ENCODE peak calls at places on chromosomes 4 and X, in nine cellular contexts. Q is AG09309; L is mucosa of descending colon; D is activated naive CD4-positive, alpha-beta T cell treated with anti-CD3 and anti-CD28 coated beads for 36 hours; F is cardiac muscle cell; G is T1000; S is mesothelial cell of epicardium; H is EH; V is hypothalamus. T is an unnamed sample.

GRCh38 chr4:3291969-3292570 is 751 bp upstream of the RGS12 start:
- DNase-seq in Q (no peak), L (peak; percentile 64), D (peak; percentile 36), F (peak; percentile 65), G (peak; percentile 69), S (peak; percentile 69), H (peak; percentile 65), V (peak; percentile 84), T (no peak)

GRCh38 chrX:80808854-80809493 is 703 bp downstream of the BRWD3 start:
- DNase-seq in Q (no peak), L (peak; percentile 29), D (peak; percentile 41), F (peak; percentile 10), G (no peak), S (no peak), H (peak; percentile 7), V (peak; percentile 67), T (peak; percentile 22)

GRCh38 chr4:142645478-142646108 is 200.5 kb downstream of the INPP4B start:
- DNase-seq in Q (no peak), L (no peak), D (peak; percentile 8), F (peak; percentile 62), G (no peak), S (no peak), H (no peak), V (no peak), T (no peak)

GRCh38 chrX:52933976-52934703 is 24.2 kb downstream of the FAM156A start:
- DNase-seq in Q (no peak), L (no peak), D (no peak), F (peak; percentile 0), G (no peak), S (no peak), H (no peak), V (no peak), T (no peak)

GRCh38 chr4:55618546-55619143 is 17.5 kb downstream of the NMU start:
- DNase-seq in Q (no peak), L (no peak), D (no peak), F (no peak), G (no peak), S (no peak), H (no peak), V (no peak), T (no peak)

GRCh38 chr4:169443748-169444147 is 168.6 kb downstream of the NEK1 start:
- DNase-seq in Q (no peak), L (no peak), D (no peak), F (no peak), G (no peak), S (no peak), H (no peak), V (no peak), T (no peak)

GRCh38 chrX:67544871-67545771 is 1.3 kb downstream of the AR start:
- DNase-seq in Q (no peak), L (no peak), D (no peak), F (no peak), G (peak; percentile 36), S (no peak), H (peak; percentile 75), V (peak; percentile 19), T (no peak)

GRCh38 chrX:129997081-129997480 is 14.6 kb downstream of the BCORL1 start:
- DNase-seq in Q (no peak), L (no peak), D (no peak), F (no peak), G (no peak), S (no peak), H (no peak), V (no peak), T (no peak)

GRCh38 chr4:120228086-120228485 is 161.4 kb upstream of the MAD2L1 start:
- DNase-seq in Q (no peak), L (no peak), D (no peak), F (no peak), G (no peak), S (no peak), H (no peak), V (no peak), T (no peak)

GRCh38 chr4:1055721-1056590 is 44.5 kb downstream of the FGFRL1 start:
- DNase-seq in Q (no peak), L (peak; percentile 54), D (peak; percentile 85), F (no peak), G (no peak), S (peak; percentile 36), H (peak; percentile 42), V (no peak), T (no peak)

GRCh38 chr4:134628074-134628473 is 426.5 kb upstream of the PABPC4L start:
- DNase-seq in Q (no peak), L (no peak), D (no peak), F (no peak), G (no peak), S (no peak), H (peak; percentile 47), V (no peak), T (no peak)

GRCh38 chr4:174928575-174929253 is 10.6 kb downstream of the ADAM29 start:
- DNase-seq in Q (no peak), L (no peak), D (no peak), F (no peak), G (no peak), S (no peak), H (no peak), V (no peak), T (no peak)

GRCh38 chr4:148007303-148007702 is 275.4 kb downstream of the ARHGAP10 start:
- DNase-seq in Q (peak; percentile 97), L (no peak), D (no peak), F (no peak), G (peak; percentile 54), S (no peak), H (peak; percentile 99), V (no peak), T (no peak)

GRCh38 chrX:153639177-153640044 is 7.6 kb upstream of the DUSP9 start:
- DNase-seq in Q (no peak), L (no peak), D (no peak), F (no peak), G (no peak), S (no peak), H (no peak), V (no peak), T (no peak)

GRCh38 chr4:118120120-118120760 is 86.0 kb downstream of the NDST3 start:
- DNase-seq in Q (no peak), L (no peak), D (no peak), F (no peak), G (no peak), S (no peak), H (no peak), V (no peak), T (no peak)

GRCh38 chr4:80202784-80203553 is 5.7 kb downstream of the PRDM8 start:
- DNase-seq in Q (no peak), L (peak; percentile 38), D (peak; percentile 60), F (peak; percentile 55), G (peak; percentile 36), S (no peak), H (peak; percentile 54), V (peak; percentile 22), T (peak; percentile 62)

GRCh38 chrX:19904778-19905367 is 17.5 kb upstream of the SH3KBP1 start:
- DNase-seq in Q (no peak), L (peak; percentile 26), D (peak; percentile 30), F (peak; percentile 39), G (no peak), S (no peak), H (peak; percentile 59), V (peak; percentile 6), T (no peak)

GRCh38 chrX:110851780-110852179 is 56.2 kb upstream of the CHRDL1 start:
- DNase-seq in Q (no peak), L (peak; percentile 4), D (no peak), F (no peak), G (no peak), S (no peak), H (peak; percentile 33), V (no peak), T (no peak)

GRCh38 chr4:7649411-7649740 is 214.6 kb upstream of the PSAPL1 start:
- DNase-seq in Q (no peak), L (no peak), D (no peak), F (no peak), G (no peak), S (no peak), H (no peak), V (no peak), T (no peak)

GRCh38 chr4:112094330-112094729 is 50.9 kb upstream of the FAM241A start:
- DNase-seq in Q (no peak), L (no peak), D (no peak), F (peak; percentile 59), G (no peak), S (no peak), H (no peak), V (no peak), T (no peak)

GRCh38 chr4:133476064-133476463 is 327.0 kb downstream of the PCDH10 start:
- DNase-seq in Q (no peak), L (no peak), D (no peak), F (no peak), G (no peak), S (no peak), H (no peak), V (no peak), T (no peak)

GRCh38 chrX:16712116-16712824 is at the start of gene CTPS2:
- DNase-seq in Q (no peak), L (peak; percentile 69), D (peak; percentile 63), F (peak; percentile 78), G (peak; percentile 14), S (peak; percentile 76), H (peak; percentile 61), V (peak; percentile 72), T (peak; percentile 2)

GRCh38 chr4:2341261-2341841 is 77.1 kb downstream of the ZFYVE28 start:
- DNase-seq in Q (no peak), L (no peak), D (peak; percentile 2), F (no peak), G (no peak), S (peak; percentile 22), H (no peak), V (no peak), T (no peak)

GRCh38 chr4:36079666-36080065 is 164.6 kb downstream of the ARAP2 start:
- DNase-seq in Q (no peak), L (no peak), D (no peak), F (no peak), G (no peak), S (no peak), H (no peak), V (peak; percentile 26), T (no peak)

GRCh38 chrX:20320461-20321159 is 53.9 kb upstream of the RPS6KA3 start:
- DNase-seq in Q (no peak), L (peak; percentile 15), D (peak; percentile 43), F (no peak), G (no peak), S (no peak), H (no peak), V (no peak), T (no peak)

GRCh38 chr4:38605794-38606586 is 58.0 kb upstream of the KLF3 start:
- DNase-seq in Q (no peak), L (peak; percentile 40), D (no peak), F (peak; percentile 25), G (no peak), S (no peak), H (no peak), V (no peak), T (no peak)

GRCh38 chr4:132642196-132642817 is 506.8 kb upstream of the PCDH10 start:
- DNase-seq in Q (no peak), L (peak; percentile 3), D (peak; percentile 6), F (peak; percentile 71), G (no peak), S (peak; percentile 41), H (peak; percentile 4), V (peak; percentile 27), T (no peak)

GRCh38 chrX:1031521-1032430 is 180.7 kb downstream of the CRLF2 start:
- DNase-seq in Q (no peak), L (no peak), D (no peak), F (no peak), G (no peak), S (no peak), H (no peak), V (no peak), T (no peak)

GRCh38 chr4:19982556-19982955 is 269.1 kb upstream of the SLIT2 start:
- DNase-seq in Q (peak; percentile 21), L (no peak), D (no peak), F (no peak), G (no peak), S (no peak), H (peak; percentile 89), V (no peak), T (no peak)

GRCh38 chr4:124868495-124868894 is 156.0 kb upstream of the ANKRD50 start:
- DNase-seq in Q (no peak), L (no peak), D (no peak), F (no peak), G (no peak), S (no peak), H (no peak), V (no peak), T (no peak)

T was measured in NK-92 treated with Interleukin-12 subunit alpha and Interleukin-12 subunit beta, amount 100 ng/mL, for 24 hours.